ENCODE peak calls at places on chromosomes 16 and 17, in four cellular contexts. L is activated T-cell treated with anti-CD3 and anti-CD28 coated beads, Interleukin-2, amount 50 U/mL, for 72 hours; P is heart right ventricle; E is activated CD4-positive, alpha-beta T cell treated with anti-CD3 and anti-CD28 coated beads, Interleukin-2, amount 50 U/mL, for 1 hour. F is an unnamed sample.

GRCh38 chr16:77991701-77992100 is 30.6 kb upstream of the CLEC3A start:
- DNase-seq in P (no peak), L (no peak), E (no peak), F (no peak)

GRCh38 chr16:86575754-86576557 is 2.4 kb upstream of the FOXL1 start:
- DNase-seq in P (peak), E (peak), L (peak), F (no peak)

GRCh38 chr17:63954402-63955063 is 18.2 kb downstream of the SCN4A start:
- DNase-seq in E (peak), L (peak), P (no peak), F (no peak)

GRCh38 chr17:661509-661908 is 53.1 kb downstream of the VPS53 start:
- DNase-seq in P (no peak), L (no peak), E (no peak), F (no peak)

GRCh38 chr17:77127735-77128361 is 12.9 kb upstream of the SEC14L1 start:
- DNase-seq in E (peak), P (peak), L (peak), F (peak)

GRCh38 chr17:57955183-57955952 is at the start of gene CUEDC1:
- DNase-seq in L (peak), E (peak), P (peak), F (peak)

GRCh38 chr16:3689731-3690130 is 27.6 kb downstream of the TRAP1 start:
- DNase-seq in E (no peak), L (no peak), P (no peak), F (no peak)

GRCh38 chr17:7814969-7815368 is 19.0 kb upstream of the KDM6B start:
- DNase-seq in E (no peak), P (no peak), L (no peak), F (no peak)

GRCh38 chr16:49889725-49890397 is 33.9 kb upstream of the ZNF423 start:
- DNase-seq in P (no peak), L (no peak), E (no peak), F (no peak)

GRCh38 chr16:82031116-82032084 is 3.7 kb upstream of the HSD17B2 start:
- DNase-seq in E (no peak), L (no peak), P (no peak), F (peak)

GRCh38 chr17:65163990-65164495 is 26.9 kb downstream of the RGS9 start:
- DNase-seq in E (no peak), L (peak), P (no peak), F (no peak)

GRCh38 chr17:76793775-76794174 is 55.9 kb downstream of the MFSD11 start:
- DNase-seq in P (no peak), E (no peak), L (no peak), F (no peak)

GRCh38 chr17:28796062-28796461 is 46.5 kb downstream of the FAM222B start:
- DNase-seq in P (no peak), L (no peak), E (no peak), F (no peak)

GRCh38 chr17:60678118-60678444 is 430 bp downstream of the BCAS3 start:
- DNase-seq in P (no peak), E (no peak), L (no peak), F (no peak)

GRCh38 chr17:7882068-7882467 is 6.5 kb upstream of the CHD3 start:
- DNase-seq in E (no peak), P (no peak), L (no peak), F (no peak)

GRCh38 chr17:74063439-74063838 is 140.0 kb upstream of the RPL38 start:
- DNase-seq in E (no peak), L (no peak), P (no peak), F (no peak)

GRCh38 chr17:59149051-59149450 is 5.9 kb downstream of the SKA2 start:
- DNase-seq in P (no peak), L (no peak), E (no peak), F (no peak)

GRCh38 chr17:13561606-13562270 is 40.0 kb downstream of the HS3ST3A1 start:
- DNase-seq in P (peak), E (no peak), L (no peak), F (no peak)

GRCh38 chr17:75457047-75457654 is 716 bp downstream of the TMEM94 start:
- DNase-seq in E (peak), P (peak), L (peak), F (no peak)

GRCh38 chr17:19705771-19706770 is 10.3 kb downstream of the SLC47A2 start:
- DNase-seq in L (no peak), E (no peak), P (no peak), F (no peak)

GRCh38 chr17:56676807-56677206 is 83.3 kb downstream of the NOG start:
- DNase-seq in E (no peak), P (no peak), L (no peak), F (no peak)

GRCh38 chr17:372157-373152 is 19.8 kb upstream of the RPH3AL start:
- DNase-seq in L (no peak), P (no peak), E (no peak), F (no peak)

GRCh38 chr17:49715221-49715620 is 7.5 kb upstream of the SLC35B1 start:
- DNase-seq in P (no peak), E (peak), L (peak), F (no peak)

GRCh38 chr17:27904534-27904933 is 11.4 kb upstream of the LYRM9 start:
- DNase-seq in L (no peak), E (no peak), P (no peak), F (no peak)

GRCh38 chr17:56727876-56728617 is 105.7 kb downstream of the C17orf67 start:
- DNase-seq in L (no peak), P (no peak), E (no peak), F (no peak)